ENCODE peak calls at places on chromosomes 13 and 19, in six cellular contexts. One of them, this sample, is unnamed. For H3K4me1, the result is how much of the 10 kb centered on the place peaks cover.

GRCh38 chr13:31773538-31773937 is 34.2 kb downstream of the RXFP2 start:
- DNase-seq in transverse colon: no peak
- DNase-seq in tibial nerve: no peak
- DNase-seq in breast epithelium: no peak
- DNase-seq in left ventricle myocardium inferior: no peak
- DNase-seq in spleen: no peak
- DNase-seq in this sample: no peak

GRCh38 chr19:18915639-18916038 is 3.5 kb downstream of the COPE start:
- DNase-seq in spleen: peak
- DNase-seq in breast epithelium: no peak
- DNase-seq in left ventricle myocardium inferior: no peak
- DNase-seq in transverse colon: peak
- DNase-seq in tibial nerve: no peak
- DNase-seq in this sample: no peak

GRCh38 chr13:35093356-35093755 is 151.3 kb downstream of the NBEA start:
- DNase-seq in breast epithelium: no peak
- DNase-seq in left ventricle myocardium inferior: no peak
- DNase-seq in spleen: no peak
- DNase-seq in transverse colon: no peak
- DNase-seq in tibial nerve: no peak
- DNase-seq in this sample: no peak

GRCh38 chr19:13882841-13883240 is 5.9 kb downstream of the NANOS3 start:
- DNase-seq in transverse colon: no peak
- DNase-seq in tibial nerve: no peak
- DNase-seq in left ventricle myocardium inferior: no peak
- DNase-seq in breast epithelium: no peak
- DNase-seq in spleen: no peak
- DNase-seq in this sample: no peak

GRCh38 chr19:12789904-12790619 is 1.2 kb upstream of the JUNB start:
- DNase-seq in tibial nerve: peak
- DNase-seq in transverse colon: peak
- DNase-seq in breast epithelium: peak
- DNase-seq in left ventricle myocardium inferior: peak
- DNase-seq in spleen: peak
- DNase-seq in this sample: peak

GRCh38 chr13:47087841-47088240 is 191.0 kb upstream of the HTR2A start:
- DNase-seq in tibial nerve: no peak
- DNase-seq in spleen: no peak
- DNase-seq in transverse colon: no peak
- DNase-seq in breast epithelium: no peak
- DNase-seq in left ventricle myocardium inferior: no peak
- DNase-seq in this sample: no peak

GRCh38 chr13:73090116-73090811 is 31.5 kb downstream of the KLF5 start:
- DNase-seq in transverse colon: peak
- DNase-seq in breast epithelium: no peak
- DNase-seq in tibial nerve: no peak
- DNase-seq in spleen: no peak
- DNase-seq in left ventricle myocardium inferior: no peak
- DNase-seq in this sample: no peak

GRCh38 chr19:54481326-54481930 is 8.3 kb upstream of the CDC42EP5 start:
- DNase-seq in left ventricle myocardium inferior: no peak
- DNase-seq in breast epithelium: no peak
- DNase-seq in spleen: no peak
- DNase-seq in tibial nerve: no peak
- DNase-seq in transverse colon: no peak
- DNase-seq in this sample: no peak

GRCh38 chr13:97057196-97057595 is 62.9 kb upstream of the OXGR1 start:
- DNase-seq in breast epithelium: no peak
- DNase-seq in transverse colon: no peak
- DNase-seq in left ventricle myocardium inferior: no peak
- DNase-seq in tibial nerve: no peak
- DNase-seq in spleen: no peak
- DNase-seq in this sample: no peak

GRCh38 chr19:17078038-17078919 is 2.7 kb downstream of the MYO9B start:
- DNase-seq in left ventricle myocardium inferior: no peak
- DNase-seq in breast epithelium: no peak
- DNase-seq in spleen: no peak
- DNase-seq in tibial nerve: no peak
- DNase-seq in transverse colon: no peak
- DNase-seq in this sample: peak
- H3K4me1 ChIP-seq in left ventricle myocardium inferior: half or more
- H3K4me1 ChIP-seq in breast epithelium: under half
- H3K4me1 ChIP-seq in spleen: half or more
- H3K4me1 ChIP-seq in tibial nerve: half or more
- H3K4me1 ChIP-seq in transverse colon: half or more
- H3K4me1 ChIP-seq in this sample: under half

DNA sequence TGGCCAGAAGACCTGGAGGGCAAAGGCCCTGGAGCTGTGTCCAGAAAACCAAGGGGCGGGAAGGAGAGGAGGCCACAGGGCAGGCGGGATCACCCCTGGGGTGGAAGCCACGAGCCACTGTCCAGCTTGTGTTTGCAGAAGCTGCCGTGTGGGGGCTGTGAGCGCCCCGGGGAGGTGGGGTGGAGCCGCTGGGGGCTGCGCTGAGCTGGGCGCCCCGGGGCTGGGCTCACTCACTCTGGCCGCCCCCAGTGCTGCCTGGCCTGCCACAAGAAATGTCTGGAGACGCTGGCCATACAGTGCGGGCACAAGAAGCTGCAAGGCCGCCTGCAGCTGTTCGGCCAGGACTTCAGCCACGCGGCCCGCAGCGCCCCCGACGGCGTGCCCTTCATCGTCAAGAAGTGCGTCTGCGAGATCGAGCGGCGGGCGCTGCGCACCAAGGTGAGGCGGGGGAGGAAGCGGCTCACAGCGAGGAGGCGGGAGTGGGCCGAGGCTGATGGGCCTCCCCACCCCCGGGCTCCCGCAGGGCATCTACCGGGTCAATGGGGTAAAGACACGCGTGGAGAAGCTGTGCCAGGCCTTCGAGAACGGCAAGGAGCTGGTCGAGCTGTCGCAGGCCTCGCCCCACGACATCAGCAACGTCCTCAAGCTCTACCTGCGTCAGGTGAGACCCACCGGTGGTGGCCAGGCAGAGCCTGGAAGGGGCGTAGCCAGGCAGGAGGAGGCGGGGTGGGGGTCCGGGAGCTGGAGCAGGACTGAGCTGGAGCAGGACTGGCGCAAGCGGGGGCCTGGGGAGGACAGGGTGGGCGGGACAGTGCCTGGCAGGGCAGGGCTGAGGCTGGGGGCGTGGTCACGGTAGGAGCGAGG is 13.6 kb downstream of the POLR2E start:
- DNase-seq in tibial nerve: no peak
- DNase-seq in breast epithelium: no peak
- DNase-seq in left ventricle myocardium inferior: no peak
- DNase-seq in spleen: peak
- DNase-seq in transverse colon: no peak
- DNase-seq in this sample: no peak
- H3K27ac ChIP-seq in tibial nerve: no peak
- H3K27ac ChIP-seq in breast epithelium: peak
- H3K27ac ChIP-seq in left ventricle myocardium inferior: no peak
- H3K27ac ChIP-seq in spleen: peak
- H3K27ac ChIP-seq in transverse colon: peak
- H3K27ac ChIP-seq in this sample: peak

DNA sequence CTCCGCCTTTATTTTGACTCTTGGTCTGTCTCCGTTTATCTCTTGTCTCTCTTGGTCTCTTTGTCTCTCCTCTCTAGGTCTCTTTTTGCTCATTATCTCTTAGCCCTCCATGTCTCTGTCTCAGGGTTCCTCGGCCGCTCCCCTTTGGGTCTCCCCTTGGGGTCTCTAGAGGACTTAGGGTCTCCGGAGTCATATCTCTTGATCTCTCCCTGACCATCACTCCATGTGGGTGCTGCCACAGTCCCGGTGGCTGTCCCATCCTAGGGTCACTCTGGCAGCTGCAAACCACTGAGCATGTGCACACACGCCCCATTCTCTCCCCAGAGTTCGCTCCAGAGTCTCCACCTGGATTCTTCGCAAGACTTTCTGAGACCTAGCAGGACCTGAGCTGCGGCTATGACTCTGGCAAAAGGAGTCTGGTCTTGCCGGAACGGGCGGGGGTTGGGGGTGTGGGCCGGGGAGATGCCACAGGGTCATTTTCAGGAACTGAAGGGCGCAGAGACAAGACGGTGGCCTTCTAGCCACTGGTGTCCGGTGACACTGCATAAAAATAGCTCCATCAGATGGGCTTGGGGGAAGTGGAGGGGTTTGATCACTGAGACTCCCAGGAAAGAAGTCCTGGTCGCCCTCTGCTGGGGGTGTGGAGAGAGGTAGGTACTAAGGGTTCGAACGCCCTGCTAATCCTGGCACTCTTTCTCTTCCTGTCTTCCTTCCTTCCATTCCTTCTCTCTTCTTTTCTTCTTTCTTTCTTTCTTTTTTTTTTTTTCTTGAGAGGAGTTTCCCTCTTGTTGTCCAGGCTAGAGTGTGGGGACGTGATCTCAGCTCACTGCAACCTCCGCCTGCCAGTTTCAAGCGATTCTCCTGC is 1.2 kb upstream of the KCNA7 start:
- DNase-seq in breast epithelium: no peak
- DNase-seq in left ventricle myocardium inferior: no peak
- DNase-seq in tibial nerve: no peak
- DNase-seq in spleen: no peak
- DNase-seq in transverse colon: no peak
- DNase-seq in this sample: no peak
- TF ChIP-seq CTCF in breast epithelium: no peak
- TF ChIP-seq CTCF in left ventricle myocardium inferior: peak
- TF ChIP-seq CTCF in tibial nerve: no peak
- TF ChIP-seq CTCF in spleen: no peak
- TF ChIP-seq CTCF in transverse colon: no peak
- TF ChIP-seq CTCF in this sample: no peak

GRCh38 chr19:5947435-5947834 is 30.5 kb downstream of the RANBP3 start:
- DNase-seq in spleen: no peak
- DNase-seq in transverse colon: peak
- DNase-seq in breast epithelium: no peak
- DNase-seq in left ventricle myocardium inferior: peak
- DNase-seq in tibial nerve: peak
- DNase-seq in this sample: peak
- H3K4me1 ChIP-seq in spleen: half or more
- H3K4me1 ChIP-seq in transverse colon: half or more
- H3K4me1 ChIP-seq in breast epithelium: under half
- H3K4me1 ChIP-seq in left ventricle myocardium inferior: half or more
- H3K4me1 ChIP-seq in tibial nerve: half or more
- H3K4me1 ChIP-seq in this sample: half or more

GRCh38 chr19:2701361-2702169 is 929 bp downstream of the GNG7 start:
- DNase-seq in spleen: no peak
- DNase-seq in breast epithelium: no peak
- DNase-seq in tibial nerve: no peak
- DNase-seq in left ventricle myocardium inferior: no peak
- DNase-seq in transverse colon: no peak
- DNase-seq in this sample: no peak
- H3K27ac ChIP-seq in spleen: peak
- H3K27ac ChIP-seq in breast epithelium: peak
- H3K27ac ChIP-seq in tibial nerve: no peak
- H3K27ac ChIP-seq in left ventricle myocardium inferior: peak
- H3K27ac ChIP-seq in transverse colon: peak
- H3K27ac ChIP-seq in this sample: no peak

DNA sequence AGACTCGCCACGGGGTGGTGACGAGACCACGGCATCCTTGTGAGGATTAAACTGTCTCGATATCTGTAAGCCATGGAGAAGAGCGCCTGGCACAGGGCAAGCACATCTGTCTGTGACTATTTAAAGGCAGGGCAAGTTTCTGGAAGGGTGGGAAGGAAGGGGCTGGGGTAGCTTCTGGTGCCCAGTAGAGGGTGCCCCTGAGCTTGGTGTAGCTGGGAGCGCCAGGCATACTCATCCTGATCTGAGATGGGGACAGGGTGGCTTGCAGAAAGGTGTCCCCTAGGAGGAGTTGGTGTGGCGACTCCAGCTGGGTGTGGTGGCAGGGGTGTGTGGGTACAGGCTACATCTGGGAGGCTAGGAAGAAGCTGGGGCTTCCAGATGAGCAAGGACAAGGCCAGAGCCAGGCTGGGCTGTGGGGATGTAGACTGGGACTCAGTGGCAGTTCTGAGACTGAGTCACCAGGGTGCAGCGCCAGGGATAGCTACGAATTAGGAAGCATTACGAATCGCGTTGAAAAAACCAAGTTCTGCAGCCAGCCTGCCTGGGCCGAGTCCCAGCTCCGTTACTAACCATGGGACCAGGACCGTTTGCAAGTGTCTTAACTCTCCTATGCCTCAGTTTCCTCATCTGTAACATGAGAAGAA is 23.1 kb upstream of the ASPDH start:
- DNase-seq in left ventricle myocardium inferior: no peak
- DNase-seq in transverse colon: no peak
- DNase-seq in breast epithelium: no peak
- DNase-seq in spleen: no peak
- DNase-seq in tibial nerve: no peak
- DNase-seq in this sample: no peak
- TF ChIP-seq CTCF in left ventricle myocardium inferior: no peak
- TF ChIP-seq CTCF in transverse colon: no peak
- TF ChIP-seq CTCF in breast epithelium: no peak
- TF ChIP-seq CTCF in spleen: no peak
- TF ChIP-seq CTCF in tibial nerve: no peak
- TF ChIP-seq CTCF in this sample: no peak

GRCh38 chr13:101332583-101332982 is 83.7 kb downstream of the NALCN start:
- DNase-seq in left ventricle myocardium inferior: no peak
- DNase-seq in breast epithelium: no peak
- DNase-seq in transverse colon: no peak
- DNase-seq in tibial nerve: no peak
- DNase-seq in spleen: no peak
- DNase-seq in this sample: no peak
- H3K4me1 ChIP-seq in left ventricle myocardium inferior: under half
- H3K4me1 ChIP-seq in breast epithelium: under half
- H3K4me1 ChIP-seq in transverse colon: under half
- H3K4me1 ChIP-seq in tibial nerve: under half
- H3K4me1 ChIP-seq in spleen: under half
- H3K4me1 ChIP-seq in this sample: under half

GRCh38 chr13:36918246-36919060 is 1.6 kb downstream of the SMAD9 start:
- DNase-seq in left ventricle myocardium inferior: no peak
- DNase-seq in spleen: no peak
- DNase-seq in breast epithelium: no peak
- DNase-seq in tibial nerve: no peak
- DNase-seq in transverse colon: no peak
- DNase-seq in this sample: no peak
- H3K27ac ChIP-seq in left ventricle myocardium inferior: peak
- H3K27ac ChIP-seq in spleen: no peak
- H3K27ac ChIP-seq in breast epithelium: peak
- H3K27ac ChIP-seq in tibial nerve: peak
- H3K27ac ChIP-seq in transverse colon: peak
- H3K27ac ChIP-seq in this sample: peak